ENCODE peak calls at places on chromosome 17, in seven cellular contexts. R is NCI-H748 treated with DMSO at 0.1 percent for 48 hours, S is T-helper 22 cell, W is SW480, B is heart right ventricle, J is lung, E is EL. V is an unnamed sample.

GRCh38 chr17:79855331-79856124 is 16.3 kb upstream of the CBX4 start:
- DNase-seq in S (no peak), B (no peak), J (no peak), R (no peak), W (no peak), E (no peak), V (no peak)

GRCh38 chr17:16551878-16552636 is 16.9 kb downstream of the ZNF287 start:
- DNase-seq in W (no peak), J (no peak), R (no peak), B (no peak), S (no peak), E (no peak), V (no peak)

GRCh38 chr17:147796-148740 is 10.7 kb downstream of the SCGB1C2 start:
- DNase-seq in J (no peak), R (no peak), W (no peak), E (no peak), S (no peak), B (no peak), V (no peak)

GRCh38 chr17:37024181-37024637 is 75.5 kb downstream of the AATF start:
- DNase-seq in E (no peak), W (no peak), B (no peak), R (no peak), S (no peak), J (no peak), V (no peak)

GRCh38 chr17:2331303-2331702 is 5.0 kb downstream of the TSR1 start:
- DNase-seq in E (no peak), S (no peak), W (no peak), R (no peak), J (no peak), B (no peak), V (no peak)

GRCh38 chr17:50283246-50283645 is 9.0 kb downstream of the TMEM92 start:
- DNase-seq in E (no peak), J (no peak), W (no peak), S (no peak), R (no peak), B (no peak), V (no peak)

GRCh38 chr17:67779098-67779672 is 46.1 kb upstream of the BPTF start:
- DNase-seq in J (peak; percentile 36), R (no peak), W (no peak), S (no peak), E (peak; percentile 45), B (peak; percentile 37), V (peak; percentile 92)

GRCh38 chr17:64133546-64134215 is 3.7 kb upstream of the ERN1 start:
- DNase-seq in J (no peak), R (peak; percentile 75), S (no peak), W (peak; percentile 81), B (no peak), E (peak; percentile 71), V (peak; percentile 87)

GRCh38 chr17:59853168-59853918 is 39.4 kb downstream of the TUBD1 start:
- DNase-seq in E (peak; percentile 81), J (peak; percentile 34), R (peak; percentile 61), B (no peak), S (peak; percentile 38), W (peak; percentile 89), V (peak; percentile 94)

V was measured in choroid plexus epithelial cell.